ENCODE peak calls at places on chromosomes 7 and 10, in four cellular contexts. N is stomach, K is lower leg skin, Y is heart left ventricle. U is an unnamed sample.

GRCh38 chr7:141317033-141317585 is 234.1 kb upstream of the AGK start:
- DNase-seq in Y (no peak), K (no peak), N (no peak), U (no peak)

GRCh38 chr7:157494506-157495176 is 157.8 kb downstream of the DNAJB6 start:
- DNase-seq in Y (no peak), N (peak), K (peak), U (no peak)

GRCh38 chr7:158865462-158865922 is 9.1 kb downstream of the DYNC2I1 start:
- DNase-seq in K (peak), Y (no peak), N (no peak), U (no peak)

GRCh38 chr10:5293691-5294550 is 70.8 kb upstream of the UCN3 start:
- DNase-seq in N (peak), K (peak), Y (peak), U (peak)

GRCh38 chr10:125407000-125407502 is 246.7 kb upstream of the CTBP2 start:
- DNase-seq in Y (no peak), K (no peak), N (peak), U (no peak)

GRCh38 chr10:58300676-58301075 is 31.7 kb downstream of the CISD1 start:
- DNase-seq in Y (no peak), N (no peak), K (no peak), U (no peak)

GRCh38 chr7:21773326-21773725 is 172.4 kb downstream of the CDCA7L start:
- DNase-seq in K (no peak), Y (no peak), N (no peak), U (no peak)

GRCh38 chr7:4297165-4297842 is 384.8 kb upstream of the FOXK1 start:
- DNase-seq in Y (no peak), K (no peak), N (no peak), U (no peak)

GRCh38 chr10:48493083-48493871 is 111.6 kb downstream of the ARHGAP22 start:
- DNase-seq in K (peak), N (peak), Y (peak), U (no peak)

GRCh38 chr10:45418859-45419672 is 45.0 kb downstream of the ALOX5 start:
- DNase-seq in K (peak), N (peak), Y (peak), U (no peak)

GRCh38 chr10:71998840-71999194 is 34.6 kb downstream of the CHST3 start:
- DNase-seq in Y (peak), N (peak), K (no peak), U (peak)

GRCh38 chr10:12201543-12201942 is 5.6 kb downstream of the CDC123 start:
- DNase-seq in N (no peak), Y (no peak), K (no peak), U (no peak)

GRCh38 chr10:50585921-50586739 is 37.6 kb downstream of the SGMS1 start:
- DNase-seq in N (no peak), K (no peak), Y (no peak), U (peak)

GRCh38 chr10:97771055-97771811 is 566 bp downstream of the SFRP5 start:
- DNase-seq in N (no peak), K (no peak), Y (no peak), U (no peak)

GRCh38 chr7:69018200-69018599 is 580.1 kb upstream of the AUTS2 start:
- DNase-seq in K (no peak), N (no peak), Y (no peak), U (no peak)

GRCh38 chr7:22350466-22351328 is 6.3 kb downstream of the RAPGEF5 start:
- DNase-seq in Y (no peak), K (no peak), N (no peak), U (no peak)

GRCh38 chr7:122676466-122676865 is 22.5 kb downstream of the RNF133 start:
- DNase-seq in N (no peak), K (no peak), Y (no peak), U (no peak)

GRCh38 chr10:125260260-125260659 is 99.9 kb upstream of the CTBP2 start:
- DNase-seq in N (no peak), Y (no peak), K (peak), U (no peak)

GRCh38 chr7:140209866-140210609 is 33.3 kb upstream of the KDM7A start:
- DNase-seq in Y (peak), K (no peak), N (peak), U (no peak)

GRCh38 chr7:43584200-43584586 is 1.3 kb downstream of the STK17A start:
- DNase-seq in N (no peak), Y (peak), K (no peak), U (no peak)

GRCh38 chr10:43390791-43391190 is 18.2 kb downstream of the HNRNPF start:
- DNase-seq in K (no peak), N (no peak), Y (no peak), U (no peak)

GRCh38 chr7:131620673-131621609 is 64.5 kb upstream of the PODXL start:
- DNase-seq in K (no peak), N (no peak), Y (no peak), U (no peak)

GRCh38 chr10:11867497-11867896 is 44.3 kb downstream of the PROSER2 start:
- DNase-seq in N (no peak), K (no peak), Y (no peak), U (no peak)

GRCh38 chr7:86692755-86693154 is 49.0 kb downstream of the GRM3 start:
- DNase-seq in Y (no peak), K (no peak), N (no peak), U (no peak)

GRCh38 chr10:70306168-70306705 is 22.4 kb upstream of the NPFFR1 start:
- DNase-seq in N (no peak), K (no peak), Y (no peak), U (no peak)

GRCh38 chr7:48575516-48575915 is 348.8 kb upstream of the CDC14C start:
- DNase-seq in Y (no peak), K (no peak), N (no peak), U (no peak)

GRCh38 chr10:68106656-68107055 is 2.6 kb upstream of the MYPN start:
- DNase-seq in N (no peak), Y (no peak), K (no peak), U (no peak)

GRCh38 chr7:29950480-29950879 is 39.1 kb downstream of the SCRN1 start:
- DNase-seq in K (no peak), N (no peak), Y (no peak), U (no peak)

GRCh38 chr10:97532935-97533671 is 34.4 kb downstream of the UBTD1 start:
- DNase-seq in K (no peak), N (no peak), Y (no peak), U (peak)

GRCh38 chr10:96317067-96317833 is 13.0 kb downstream of the DNTT start:
- DNase-seq in K (no peak), N (no peak), Y (no peak), U (no peak)

GRCh38 chr7:5441840-5442513 is 18.3 kb upstream of the TNRC18 start:
- DNase-seq in Y (no peak), N (no peak), K (no peak), U (no peak)

GRCh38 chr10:81915517-81915916 is 40.5 kb downstream of the NRG3 start:
- DNase-seq in K (no peak), Y (no peak), N (no peak), U (no peak)

GRCh38 chr7:104137971-104138370 is 69.8 kb downstream of the ORC5 start:
- DNase-seq in N (no peak), Y (no peak), K (no peak), U (peak)

GRCh38 chr7:477626-478220 is 41.9 kb downstream of the PDGFA start:
- DNase-seq in K (no peak), N (no peak), Y (peak), U (peak)

GRCh38 chr7:82141427-82141826 is 302.1 kb downstream of the CACNA2D1 start:
- DNase-seq in N (no peak), K (no peak), Y (no peak), U (no peak)

GRCh38 chr10:9786576-9786975 is 1231.1 kb upstream of the CELF2 start:
- DNase-seq in K (no peak), N (no peak), Y (no peak), U (no peak)

GRCh38 chr10:88386204-88386877 is 196.8 kb downstream of the RNLS start:
- DNase-seq in K (no peak), N (no peak), Y (no peak), U (no peak)
- TF ChIP-seq POLR2A in K (no peak), N (no peak), Y (no peak), U (no peak)

DNA sequence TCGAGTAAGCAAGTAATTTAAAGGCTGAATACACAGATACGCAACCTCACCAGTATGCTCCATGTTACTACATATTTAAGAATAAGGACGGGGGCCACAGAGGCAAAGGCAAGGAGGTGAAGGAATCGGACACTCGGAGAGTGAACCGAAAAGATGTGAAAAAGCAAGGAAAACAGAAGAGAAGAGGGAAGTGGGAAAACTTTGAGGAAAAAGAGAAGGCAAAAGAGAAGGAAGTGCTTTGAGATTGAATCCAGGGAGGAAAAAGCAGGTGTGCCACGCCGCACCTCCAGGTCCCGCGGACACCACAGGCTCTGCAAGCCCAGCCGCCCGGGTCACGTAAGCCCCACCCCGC is 367 bp upstream of the AVL9 start:
- DNase-seq in K (no peak), N (no peak), Y (no peak), U (no peak)
- TF ChIP-seq POLR2A in K (no peak), N (no peak), Y (no peak), U (peak)

DNA sequence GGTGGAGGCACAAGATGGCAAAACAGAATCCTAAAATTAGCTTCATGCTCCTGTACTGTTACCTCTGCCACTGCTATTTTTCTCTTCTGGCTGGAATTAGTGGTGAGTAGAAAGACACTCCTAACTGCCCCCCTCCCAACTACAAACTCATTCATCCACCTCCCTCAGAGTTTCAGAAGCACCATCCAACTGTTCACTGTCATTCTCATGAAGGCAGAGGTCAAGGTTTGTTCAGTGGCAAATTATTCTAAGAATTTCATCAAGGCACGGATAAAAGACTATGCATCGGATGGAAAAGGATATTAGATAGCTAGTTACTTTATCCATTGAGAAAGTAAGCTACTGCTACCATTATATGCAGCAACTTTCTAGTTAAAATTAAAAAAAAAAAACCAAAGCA is 59.7 kb downstream of the LRGUK start:
- DNase-seq in Y (no peak), N (no peak), K (no peak), U (no peak)
- TF ChIP-seq POLR2A in Y (no peak), N (no peak), K (no peak), U (no peak)

GRCh38 chr7:18496336-18496700 is 769 bp downstream of the HDAC9 start:
- DNase-seq in K (no peak), N (no peak), Y (no peak), U (no peak)

GRCh38 chr7:18494821-18495408 is 634 bp upstream of the HDAC9 start:
- DNase-seq in K (no peak), N (no peak), Y (no peak), U (no peak)

GRCh38 chr7:18497800-18498199 is 2.3 kb downstream of the HDAC9 start:
- DNase-seq in Y (no peak), K (no peak), N (no peak), U (no peak)

GRCh38 chr7:18497082-18497481 is 1.5 kb downstream of the HDAC9 start:
- DNase-seq in K (no peak), Y (no peak), N (no peak), U (no peak)

DNA sequence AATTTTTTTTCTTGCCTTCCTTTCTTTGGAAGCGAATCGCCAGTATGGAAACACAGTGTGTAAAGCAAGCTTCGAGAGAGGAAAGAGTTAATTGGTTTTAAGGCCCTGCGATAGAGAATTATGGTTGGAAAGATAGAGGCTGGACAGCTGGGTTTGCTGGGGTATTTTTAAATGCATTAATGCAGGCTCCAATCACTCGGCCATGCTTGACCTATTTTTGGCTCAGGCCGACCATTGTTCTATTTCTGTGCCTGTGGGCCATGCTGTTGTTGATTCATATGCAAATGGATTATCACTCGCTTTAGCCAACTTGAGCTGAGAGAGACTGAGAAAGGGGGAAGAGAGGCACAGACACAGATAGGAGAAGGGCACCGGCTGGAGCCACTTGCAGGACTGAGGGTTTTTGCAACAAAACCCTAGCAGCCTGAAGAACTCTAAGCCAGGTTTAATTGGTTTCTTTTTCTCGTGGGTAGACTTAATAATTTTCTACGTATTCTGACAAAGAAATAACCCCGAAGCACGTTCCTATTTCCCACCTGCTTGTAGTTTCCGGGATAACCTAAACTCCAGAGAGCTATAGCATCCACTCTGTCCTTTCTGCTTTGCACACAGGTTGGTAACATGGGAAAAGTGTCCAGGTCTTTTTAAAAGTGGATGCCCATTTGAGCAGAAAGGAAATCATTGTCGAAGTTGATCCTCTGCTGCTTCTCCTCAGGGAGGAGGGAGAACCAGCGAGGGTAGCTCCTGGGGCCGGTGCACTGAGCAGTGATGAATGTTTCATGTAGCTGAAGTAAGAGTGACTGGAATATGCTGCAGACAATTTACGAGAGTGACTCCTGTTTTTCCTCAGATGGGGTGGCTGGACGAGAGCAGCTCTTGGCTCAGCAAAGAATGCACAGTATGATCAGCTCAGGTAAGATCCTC is at the start of gene HDAC9:
- DNase-seq in N (no peak), Y (peak), K (no peak), U (no peak)
- TF ChIP-seq POLR2A in N (no peak), Y (peak), K (no peak), U (no peak)

DNA sequence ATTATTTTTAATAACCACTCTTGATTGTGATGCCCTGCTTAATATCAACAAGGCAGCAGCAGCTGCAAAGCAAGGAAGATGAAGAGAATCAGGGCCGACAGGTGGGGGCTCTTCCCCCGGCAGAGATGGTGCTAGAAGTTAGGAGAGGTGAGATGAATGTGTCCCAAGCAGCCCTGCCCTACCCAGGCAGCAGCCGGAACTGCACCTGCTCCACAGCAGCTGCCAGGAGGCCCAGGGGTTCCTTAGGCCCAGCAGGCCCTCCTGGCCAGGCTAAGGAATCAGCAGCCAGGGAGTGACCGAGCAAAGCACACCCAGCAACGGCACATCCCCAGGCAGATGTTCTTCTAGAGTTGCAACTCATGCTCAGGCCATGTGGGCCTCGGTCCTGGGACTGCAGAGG is 17.9 kb downstream of the AFAP1L2 start:
- DNase-seq in K (no peak), Y (no peak), N (no peak), U (no peak)
- TF ChIP-seq POLR2A in K (no peak), Y (no peak), N (no peak), U (no peak)

DNA sequence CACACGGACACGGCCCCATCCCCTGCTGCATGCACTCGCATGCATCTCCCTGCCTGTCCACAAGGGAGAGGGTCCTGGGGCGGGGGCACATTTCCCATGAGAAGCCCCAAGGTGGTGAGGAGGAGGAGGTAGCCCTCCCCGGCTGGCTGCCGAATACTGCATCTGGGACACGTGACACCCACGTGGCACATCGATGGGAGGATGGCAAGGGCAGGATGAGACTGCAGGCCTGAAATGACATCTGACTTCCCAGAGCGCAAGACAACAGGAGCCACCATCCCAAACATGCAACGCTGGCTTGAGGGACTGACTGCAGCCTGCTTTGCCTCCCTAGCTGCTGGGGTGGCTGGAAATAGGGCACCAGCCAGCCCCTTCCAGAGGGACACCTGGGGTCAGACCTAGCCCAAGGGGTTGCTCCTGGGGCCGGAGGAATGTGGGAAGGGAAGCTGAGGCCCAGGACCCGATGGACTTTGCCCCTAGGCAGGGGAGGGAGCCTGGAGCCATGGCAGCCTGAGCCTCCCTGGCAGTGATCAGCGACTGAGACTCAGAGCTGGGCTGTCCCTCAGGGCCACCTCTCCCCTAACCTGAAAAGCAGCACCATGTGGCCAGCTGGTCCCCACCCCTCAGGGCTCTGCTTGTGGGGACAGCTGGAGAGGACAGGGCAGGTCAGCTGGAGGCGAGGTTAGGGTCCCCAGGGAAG is 16.1 kb downstream of the BUD23 start:
- DNase-seq in N (no peak), Y (no peak), K (no peak), U (no peak)
- TF ChIP-seq POLR2A in N (no peak), Y (no peak), K (no peak), U (no peak)

GRCh38 chr7:90709501-90710465 is 113.7 kb downstream of the CDK14 start:
- DNase-seq in K (no peak), N (peak), Y (no peak), U (no peak)

GRCh38 chr7:90713628-90714027 is 117.5 kb downstream of the CDK14 start:
- DNase-seq in N (no peak), Y (no peak), K (no peak), U (no peak)

GRCh38 chr7:90708841-90709317 is 112.8 kb downstream of the CDK14 start:
- DNase-seq in Y (no peak), N (peak), K (no peak), U (no peak)

GRCh38 chr7:90706067-90706716 is 110.1 kb downstream of the CDK14 start:
- DNase-seq in K (no peak), Y (no peak), N (no peak), U (no peak)

DNA sequence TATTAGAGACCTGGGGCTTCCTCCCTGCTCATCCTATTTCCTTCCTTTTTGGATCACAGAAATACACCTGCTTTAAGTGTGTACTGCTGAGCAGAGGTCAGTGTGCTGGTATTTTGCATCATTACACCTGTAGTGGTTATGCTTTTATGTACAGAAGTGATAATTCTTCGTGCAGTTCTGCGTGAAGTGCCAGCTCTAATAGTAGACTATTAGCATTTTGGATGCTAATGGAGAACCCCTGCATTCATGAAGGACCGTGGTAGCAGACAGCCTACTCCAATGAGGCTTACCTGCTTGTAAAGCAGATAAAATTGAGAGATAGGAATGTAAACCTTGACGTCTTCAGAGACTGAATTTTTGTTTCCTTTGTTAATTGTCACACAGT is 114.3 kb downstream of the CDK14 start:
- DNase-seq in Y (no peak), K (no peak), N (no peak), U (no peak)
- TF ChIP-seq POLR2A in Y (no peak), K (no peak), N (no peak), U (no peak)

GRCh38 chr7:100867040-100867795 is at the start of gene TRIP6:
- DNase-seq in N (peak), K (peak), Y (peak), U (peak)
- TF ChIP-seq POLR2A in N (no peak), K (no peak), Y (no peak), U (peak)